ENCODE peak calls at places on chromosomes 11 and 22, in eight cellular contexts. H, O, B, U, T, R, X and I are unnamed samples.

GRCh38 chr11:119100960-119101349 is 698 bp downstream of the DPAGT1 start:
- DNase-seq in H (no peak), O (no peak), B (no peak), U (no peak), T (no peak), R (no peak), X (no peak), I (no peak)

GRCh38 chr11:15859411-15859810 is 496.9 kb downstream of the SOX6 start:
- DNase-seq in H (no peak), O (no peak), B (no peak), U (no peak), T (no peak), R (no peak), X (no peak), I (no peak)

GRCh38 chr22:39999144-39999757 is 4.5 kb downstream of the FAM83F start:
- DNase-seq in H (no peak), O (peak; percentile 69), B (no peak), U (peak; percentile 66), T (no peak), R (no peak), X (no peak), I (no peak)

GRCh38 chr22:17990167-17990566 is 34.2 kb downstream of the MICAL3 start:
- DNase-seq in H (no peak), O (no peak), B (no peak), U (no peak), T (no peak), R (no peak), X (no peak), I (no peak)

GRCh38 chr11:4181780-4182721 is 87.5 kb downstream of the RRM1 start:
- DNase-seq in H (no peak), O (peak; percentile 78), B (peak; percentile 22), U (peak; percentile 52), T (peak; percentile 15), R (peak; percentile 81), X (peak; percentile 54), I (peak; percentile 46)

GRCh38 chr22:36166518-36167220 is 6.1 kb upstream of the APOL3 start:
- DNase-seq in H (no peak), O (no peak), B (no peak), U (no peak), T (no peak), R (no peak), X (no peak), I (no peak)

GRCh38 chr22:43853328-43853931 is 8.9 kb downstream of the SULT4A1 start:
- DNase-seq in H (no peak), O (no peak), B (no peak), U (no peak), T (no peak), R (no peak), X (no peak), I (no peak)

GRCh38 chr22:17235149-17235655 is 16.0 kb upstream of the ADA2 start:
- DNase-seq in H (no peak), O (no peak), B (no peak), U (no peak), T (no peak), R (no peak), X (no peak), I (no peak)

GRCh38 chr11:45915446-45915845 is 2.2 kb downstream of the PEX16 start:
- DNase-seq in H (no peak), O (no peak), B (no peak), U (no peak), T (no peak), R (no peak), X (no peak), I (no peak)

GRCh38 chr22:17706451-17706900 is 67.8 kb downstream of the BID start:
- DNase-seq in H (peak; percentile 82), O (peak; percentile 42), B (no peak), U (peak; percentile 93), T (peak; percentile 7), R (peak; percentile 88), X (peak; percentile 61), I (peak; percentile 93)

GRCh38 chr11:15704064-15704463 is 589.3 kb downstream of the INSC start:
- DNase-seq in H (no peak), O (no peak), B (no peak), U (no peak), T (no peak), R (no peak), X (no peak), I (no peak)

GRCh38 chr22:26185190-26185589 is 15.9 kb downstream of the SEZ6L start:
- DNase-seq in H (no peak), O (no peak), B (no peak), U (no peak), T (no peak), R (no peak), X (no peak), I (no peak)

GRCh38 chr11:122210378-122210995 is 94.5 kb upstream of the BLID start:
- DNase-seq in H (no peak), O (no peak), B (no peak), U (no peak), T (no peak), R (no peak), X (no peak), I (no peak)

GRCh38 chr11:30855383-30856006 is 269.3 kb upstream of the MPPED2 start:
- DNase-seq in H (no peak), O (no peak), B (no peak), U (peak; percentile 46), T (no peak), R (no peak), X (no peak), I (no peak)

GRCh38 chr11:61486779-61487178 is 21.8 kb upstream of the LRRC10B start:
- DNase-seq in H (no peak), O (no peak), B (no peak), U (no peak), T (no peak), R (no peak), X (no peak), I (no peak)

GRCh38 chr11:115222218-115222862 is 281.9 kb downstream of the CADM1 start:
- DNase-seq in H (peak; percentile 56), O (no peak), B (no peak), U (peak; percentile 86), T (no peak), R (peak; percentile 51), X (peak; percentile 36), I (peak; percentile 52)

GRCh38 chr11:17524221-17524620 is 20.0 kb downstream of the USH1C start:
- DNase-seq in H (no peak), O (no peak), B (no peak), U (no peak), T (no peak), R (no peak), X (no peak), I (no peak)

GRCh38 chr11:86460461-86461404 is 86.0 kb downstream of the CCDC81 start:
- DNase-seq in H (no peak), O (no peak), B (no peak), U (no peak), T (no peak), R (no peak), X (no peak), I (no peak)

GRCh38 chr11:75270896-75271415 is 30.4 kb downstream of the TPBGL start:
- DNase-seq in H (no peak), O (peak; percentile 4), B (peak; percentile 1), U (peak; percentile 27), T (no peak), R (peak; percentile 48), X (peak; percentile 47), I (peak; percentile 8)

GRCh38 chr11:56013805-56014204 is 13.6 kb upstream of the OR5AS1 start:
- DNase-seq in H (no peak), O (no peak), B (no peak), U (no peak), T (no peak), R (no peak), X (no peak), I (no peak)

GRCh38 chr22:19443544-19444211 is 3.8 kb downstream of the C22orf39 start:
- DNase-seq in H (no peak), O (no peak), B (no peak), U (no peak), T (no peak), R (no peak), X (no peak), I (no peak)

GRCh38 chr11:114284914-114285313 is 11.3 kb upstream of the NNMT start:
- DNase-seq in H (no peak), O (no peak), B (no peak), U (no peak), T (no peak), R (no peak), X (no peak), I (no peak)

GRCh38 chr22:42805998-42806481 is 51.0 kb downstream of the ARFGAP3 start:
- DNase-seq in H (no peak), O (no peak), B (no peak), U (no peak), T (no peak), R (no peak), X (no peak), I (no peak)

GRCh38 chr11:119432484-119433368 is 9.8 kb upstream of the THY1 start:
- DNase-seq in H (peak; percentile 80), O (no peak), B (no peak), U (peak; percentile 91), T (no peak), R (peak; percentile 66), X (no peak), I (peak; percentile 97)